ENCODE peak calls at places on chromosomes 4 and X, in nine cellular contexts. One of them, this sample, is unnamed.

GRCh38 chr4:1242506-1243450 is 6.2 kb downstream of the CTBP1 start:
- DNase-seq in GM04504: no peak
- DNase-seq in activated CD4-positive, alpha-beta T cell treated with anti-CD3 and anti-CD28 coated beads for 1 hour: no peak
- DNase-seq in CD4-positive, alpha-beta T cell: no peak
- DNase-seq in PC-3: no peak
- DNase-seq in mucosa of gallbladder: no peak
- DNase-seq in lower lobe of right lung: no peak
- DNase-seq in OCI-M1: no peak
- DNase-seq in ecto neural progenitor cell: no peak
- DNase-seq in this sample: no peak

GRCh38 chr4:73676881-73677323 is 56.7 kb upstream of the RASSF6 start:
- DNase-seq in GM04504: no peak
- DNase-seq in activated CD4-positive, alpha-beta T cell treated with anti-CD3 and anti-CD28 coated beads for 1 hour: no peak
- DNase-seq in CD4-positive, alpha-beta T cell: no peak
- DNase-seq in PC-3: peak; percentile 100
- DNase-seq in mucosa of gallbladder: no peak
- DNase-seq in lower lobe of right lung: no peak
- DNase-seq in OCI-M1: no peak
- DNase-seq in ecto neural progenitor cell: no peak
- DNase-seq in this sample: no peak

GRCh38 chrX:41600266-41600665 is 88.5 kb upstream of the GPR34 start:
- DNase-seq in GM04504: peak; percentile 12
- DNase-seq in activated CD4-positive, alpha-beta T cell treated with anti-CD3 and anti-CD28 coated beads for 1 hour: no peak
- DNase-seq in CD4-positive, alpha-beta T cell: no peak
- DNase-seq in PC-3: no peak
- DNase-seq in mucosa of gallbladder: no peak
- DNase-seq in lower lobe of right lung: no peak
- DNase-seq in OCI-M1: no peak
- DNase-seq in ecto neural progenitor cell: no peak
- DNase-seq in this sample: no peak

GRCh38 chr4:101191302-101192098 is 155.8 kb downstream of the PPP3CA start:
- DNase-seq in GM04504: peak; percentile 76
- DNase-seq in activated CD4-positive, alpha-beta T cell treated with anti-CD3 and anti-CD28 coated beads for 1 hour: no peak
- DNase-seq in CD4-positive, alpha-beta T cell: no peak
- DNase-seq in PC-3: no peak
- DNase-seq in mucosa of gallbladder: peak; percentile 67
- DNase-seq in lower lobe of right lung: peak; percentile 47
- DNase-seq in OCI-M1: no peak
- DNase-seq in ecto neural progenitor cell: peak; percentile 68
- DNase-seq in this sample: peak; percentile 63

GRCh38 chrX:119343856-119344255 is 55.3 kb upstream of the SLC25A43 start:
- DNase-seq in GM04504: no peak
- DNase-seq in activated CD4-positive, alpha-beta T cell treated with anti-CD3 and anti-CD28 coated beads for 1 hour: no peak
- DNase-seq in CD4-positive, alpha-beta T cell: no peak
- DNase-seq in PC-3: peak; percentile 79
- DNase-seq in mucosa of gallbladder: no peak
- DNase-seq in lower lobe of right lung: no peak
- DNase-seq in OCI-M1: no peak
- DNase-seq in ecto neural progenitor cell: no peak
- DNase-seq in this sample: no peak

GRCh38 chr4:8123389-8123788 is 35.2 kb downstream of the ABLIM2 start:
- DNase-seq in GM04504: no peak
- DNase-seq in activated CD4-positive, alpha-beta T cell treated with anti-CD3 and anti-CD28 coated beads for 1 hour: no peak
- DNase-seq in CD4-positive, alpha-beta T cell: no peak
- DNase-seq in PC-3: no peak
- DNase-seq in mucosa of gallbladder: no peak
- DNase-seq in lower lobe of right lung: no peak
- DNase-seq in OCI-M1: no peak
- DNase-seq in ecto neural progenitor cell: no peak
- DNase-seq in this sample: no peak

GRCh38 chr4:85773372-85773771 is 298.4 kb downstream of the ARHGAP24 start:
- DNase-seq in GM04504: no peak
- DNase-seq in activated CD4-positive, alpha-beta T cell treated with anti-CD3 and anti-CD28 coated beads for 1 hour: no peak
- DNase-seq in CD4-positive, alpha-beta T cell: no peak
- DNase-seq in PC-3: no peak
- DNase-seq in mucosa of gallbladder: no peak
- DNase-seq in lower lobe of right lung: no peak
- DNase-seq in OCI-M1: no peak
- DNase-seq in ecto neural progenitor cell: no peak
- DNase-seq in this sample: no peak

GRCh38 chr4:112731715-112732114 is 94.8 kb downstream of the LARP7 start:
- DNase-seq in GM04504: no peak
- DNase-seq in activated CD4-positive, alpha-beta T cell treated with anti-CD3 and anti-CD28 coated beads for 1 hour: no peak
- DNase-seq in CD4-positive, alpha-beta T cell: no peak
- DNase-seq in PC-3: no peak
- DNase-seq in mucosa of gallbladder: no peak
- DNase-seq in lower lobe of right lung: no peak
- DNase-seq in OCI-M1: no peak
- DNase-seq in ecto neural progenitor cell: no peak
- DNase-seq in this sample: no peak

GRCh38 chr4:185548587-185548986 is 13.3 kb upstream of the PDLIM3 start:
- DNase-seq in GM04504: no peak
- DNase-seq in activated CD4-positive, alpha-beta T cell treated with anti-CD3 and anti-CD28 coated beads for 1 hour: no peak
- DNase-seq in CD4-positive, alpha-beta T cell: no peak
- DNase-seq in PC-3: no peak
- DNase-seq in mucosa of gallbladder: no peak
- DNase-seq in lower lobe of right lung: no peak
- DNase-seq in OCI-M1: no peak
- DNase-seq in ecto neural progenitor cell: no peak
- DNase-seq in this sample: no peak

GRCh38 chr4:140018931-140019618 is 134.9 kb downstream of the MAML3 start:
- DNase-seq in GM04504: no peak
- DNase-seq in activated CD4-positive, alpha-beta T cell treated with anti-CD3 and anti-CD28 coated beads for 1 hour: no peak
- DNase-seq in CD4-positive, alpha-beta T cell: no peak
- DNase-seq in PC-3: peak; percentile 87
- DNase-seq in mucosa of gallbladder: no peak
- DNase-seq in lower lobe of right lung: no peak
- DNase-seq in OCI-M1: peak; percentile 68
- DNase-seq in ecto neural progenitor cell: no peak
- DNase-seq in this sample: no peak